ENCODE peak calls at places on chromosomes 12 and 14, in four cellular contexts. Z, M, H and K are unnamed samples.

GRCh38 chr12:105317453-105317852 is 13.0 kb upstream of the C12orf75 start:
- DNase-seq in Z (peak; percentile 84), M (peak; percentile 89), H (no peak), K (no peak)

GRCh38 chr14:70707138-70708038 is 65.7 kb downstream of the TTC9 start:
- DNase-seq in Z (peak; percentile 84), M (peak; percentile 89), H (no peak), K (peak; percentile 80)

GRCh38 chr12:84131076-84131475 is 781.5 kb downstream of the SLC6A15 start:
- DNase-seq in Z (peak; percentile 22), M (peak; percentile 36), H (no peak), K (no peak)

GRCh38 chr14:73189651-73190050 is 47.7 kb upstream of the PAPLN start:
- DNase-seq in Z (no peak), M (no peak), H (no peak), K (no peak)

GRCh38 chr12:56687225-56688128 is 607 bp downstream of the PTGES3 start:
- DNase-seq in Z (peak; percentile 31), M (peak; percentile 46), H (peak; percentile 51), K (peak; percentile 42)

GRCh38 chr12:62793256-62794217 is 141.4 kb downstream of the PPM1H start:
- DNase-seq in Z (peak; percentile 81), M (peak; percentile 85), H (peak; percentile 91), K (peak; percentile 91)

GRCh38 chr12:95710386-95710785 is 80.2 kb downstream of the NTN4 start:
- DNase-seq in Z (no peak), M (no peak), H (no peak), K (peak; percentile 26)

GRCh38 chr12:74339211-74339610 is 198.4 kb upstream of the ATXN7L3B start:
- DNase-seq in Z (peak; percentile 48), M (peak; percentile 58), H (no peak), K (no peak)

GRCh38 chr14:23538785-23539184 is 12.8 kb downstream of the ZFHX2 start:
- DNase-seq in Z (no peak), M (no peak), H (no peak), K (peak; percentile 91)

GRCh38 chr12:77833329-77833728 is 2.6 kb downstream of the NAV3 start:
- DNase-seq in Z (no peak), M (no peak), H (no peak), K (no peak)

GRCh38 chr12:132729541-132730320 is 19.1 kb downstream of the PGAM5 start:
- DNase-seq in Z (no peak), M (no peak), H (no peak), K (peak; percentile 89)

GRCh38 chr14:70642313-70643235 is 858 bp downstream of the TTC9 start:
- DNase-seq in Z (no peak), M (no peak), H (peak; percentile 1), K (peak; percentile 75)

GRCh38 chr12:6639151-6639773 is 3.5 kb upstream of the LPAR5 start:
- DNase-seq in Z (no peak), M (no peak), H (peak; percentile 91), K (no peak)

GRCh38 chr12:6950944-6951540 is at the start of gene PTPN6:
- DNase-seq in Z (no peak), M (no peak), H (no peak), K (peak; percentile 39)

GRCh38 chr12:91172051-91172450 is 10.6 kb downstream of the DCN start:
- DNase-seq in Z (no peak), M (no peak), H (peak; percentile 40), K (no peak)

GRCh38 chr14:91227183-91227628 is 17.3 kb downstream of the GPR68 start:
- DNase-seq in Z (peak; percentile 17), M (peak; percentile 23), H (no peak), K (no peak)

GRCh38 chr14:49893309-49894213 is 679 bp downstream of the ARF6 start:
- DNase-seq in Z (no peak), M (peak; percentile 37), H (peak; percentile 42), K (peak; percentile 85)

GRCh38 chr14:105123981-105124836 is 44.4 kb downstream of the JAG2 start:
- DNase-seq in Z (no peak), M (no peak), H (no peak), K (no peak)

GRCh38 chr12:1102088-1102487 is 111.1 kb downstream of the ERC1 start:
- DNase-seq in Z (no peak), M (no peak), H (no peak), K (no peak)
- H2AFZ ChIP-seq in Z (no peak overlapping the region), M (no peak overlapping the region), H (no peak overlapping the region), K (no peak overlapping the region)

GRCh38 chr14:85531594-85532391 is 1.8 kb downstream of the FLRT2 start:
- DNase-seq in Z (peak; percentile 63), M (peak; percentile 73), H (peak; percentile 92), K (peak; percentile 92)

GRCh38 chr14:85534435-85534834 is 4.5 kb downstream of the FLRT2 start:
- DNase-seq in Z (no peak), M (no peak), H (peak; percentile 41), K (peak; percentile 72)

GRCh38 chr14:85532570-85532969 is 2.6 kb downstream of the FLRT2 start:
- DNase-seq in Z (no peak), M (no peak), H (no peak), K (peak; percentile 68)

GRCh38 chr14:85533821-85534271 is 3.9 kb downstream of the FLRT2 start:
- DNase-seq in Z (no peak), M (no peak), H (peak; percentile 24), K (peak; percentile 85)

GRCh38 chr14:85532981-85533820 is 3.3 kb downstream of the FLRT2 start:
- DNase-seq in Z (peak; percentile 78), M (peak; percentile 85), H (peak; percentile 88), K (peak; percentile 94)
- H3K4me1 ChIP-seq in Z (peaks cover 48% of the 10 kb centered on the region), M (peaks cover 3% of the 10 kb centered on the region), H (peaks cover 32% of the 10 kb centered on the region), K (peaks cover 42% of the 10 kb centered on the region)

DNA sequence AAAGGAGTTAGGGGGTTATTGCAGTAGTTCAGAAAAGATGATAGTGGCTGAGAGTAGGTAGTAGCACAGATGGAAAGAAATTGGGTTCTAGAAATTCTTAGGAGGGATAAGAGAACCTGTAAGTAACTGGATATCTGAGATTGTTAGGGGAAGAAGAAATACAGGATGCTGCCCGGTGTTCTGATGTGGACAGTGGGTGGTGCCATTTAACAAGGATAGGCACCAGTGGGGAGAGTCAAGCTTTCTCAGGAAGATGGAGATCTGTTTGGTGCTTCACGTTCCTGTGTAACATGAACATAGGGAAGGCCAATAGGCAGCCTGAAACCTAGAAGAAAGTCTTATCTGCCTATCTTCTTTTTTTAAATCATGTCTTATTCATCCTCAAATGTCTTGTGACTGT is 245.9 kb downstream of the NPAS3 start:
- DNase-seq in Z (no peak), M (peak; percentile 15), H (peak; percentile 14), K (no peak)
- TF ChIP-seq CTCF in Z (peak; percentile 11), M (peak; percentile 18), H (no peak), K (no peak)

GRCh38 chr12:116547955-116548471 is 11.2 kb upstream of the MAP1LC3B2 start:
- DNase-seq in Z (peak; percentile 53), M (peak; percentile 65), H (no peak), K (no peak)
- H2AFZ ChIP-seq in Z (no peak overlapping the region), M (no peak overlapping the region), H (no peak overlapping the region), K (peak overlapping the region; percentile 57)

GRCh38 chr14:100575266-100575995 is 11.8 kb downstream of the BEGAIN start:
- DNase-seq in Z (no peak), M (no peak), H (no peak), K (no peak)

GRCh38 chr14:100574642-100575031 is 12.6 kb downstream of the BEGAIN start:
- DNase-seq in Z (no peak), M (no peak), H (no peak), K (no peak)

GRCh38 chr14:100573757-100574641 is 13.2 kb downstream of the BEGAIN start:
- DNase-seq in Z (no peak), M (no peak), H (no peak), K (no peak)

GRCh38 chr14:100571837-100572236 is 15.4 kb downstream of the BEGAIN start:
- DNase-seq in Z (no peak), M (no peak), H (no peak), K (no peak)

DNA sequence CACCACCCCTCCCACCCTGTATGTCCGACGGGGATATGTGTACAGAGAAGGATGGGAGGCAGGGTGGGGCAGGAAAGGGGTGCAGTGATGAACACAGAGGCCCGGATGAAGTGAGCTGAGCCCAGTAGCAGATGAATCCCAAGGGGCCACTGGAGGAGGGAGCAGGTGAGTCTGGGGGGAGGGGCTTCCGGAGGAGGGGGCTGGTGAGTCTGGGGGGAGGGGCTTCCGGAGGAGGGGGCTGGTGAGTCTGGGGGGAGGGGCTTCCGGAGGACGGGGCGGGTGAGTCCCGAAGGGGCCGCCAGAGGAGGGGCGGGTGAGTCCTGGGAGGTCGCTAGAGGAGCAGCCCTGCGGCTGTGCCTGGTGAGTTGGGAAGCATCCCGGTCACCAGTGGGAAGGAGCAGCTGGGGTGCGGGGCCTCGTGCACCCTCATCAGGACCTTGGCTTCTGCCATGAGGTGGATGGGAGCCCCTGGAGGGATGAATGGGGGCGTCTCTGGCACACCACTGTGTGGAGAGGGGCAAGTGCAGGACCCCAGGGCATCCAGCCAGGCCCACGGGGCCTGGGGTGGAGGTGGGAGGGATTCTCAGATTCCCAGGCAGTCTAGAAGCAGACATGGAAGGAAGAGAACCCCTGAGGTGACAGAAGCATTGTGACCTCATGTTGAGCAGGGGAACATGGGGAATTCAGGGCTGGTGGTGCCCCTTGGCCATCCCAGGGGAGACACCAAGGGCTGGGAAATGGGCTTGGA is 14.0 kb downstream of the BEGAIN start:
- DNase-seq in Z (no peak), M (no peak), H (no peak), K (no peak)
- H3K4me1 ChIP-seq in Z (no peaks in the 10 kb centered on the region), M (no peaks in the 10 kb centered on the region), H (no peaks in the 10 kb centered on the region), K (no peaks in the 10 kb centered on the region)

GRCh38 chr12:127025545-127025944 is 1241.4 kb upstream of the TMEM132C start:
- DNase-seq in Z (no peak), M (no peak), H (no peak), K (no peak)
- TF ChIP-seq CTCF in Z (peak; percentile 14), M (no peak), H (no peak), K (peak; percentile 43)

GRCh38 chr12:112936264-112936663 is 2.0 kb upstream of the OAS3 start:
- DNase-seq in Z (no peak), M (no peak), H (no peak), K (no peak)
- H2AFZ ChIP-seq in Z (no peak overlapping the region), M (no peak overlapping the region), H (no peak overlapping the region), K (no peak overlapping the region)

GRCh38 chr14:22397338-22397737 is 191.7 kb downstream of the DAD1 start:
- DNase-seq in Z (no peak), M (no peak), H (no peak), K (no peak)

GRCh38 chr14:22399776-22400175 is 189.2 kb downstream of the DAD1 start:
- DNase-seq in Z (no peak), M (no peak), H (no peak), K (no peak)

GRCh38 chr14:22405201-22405600 is 183.8 kb downstream of the DAD1 start:
- DNase-seq in Z (no peak), M (no peak), H (no peak), K (no peak)

GRCh38 chr14:22403286-22403685 is 185.7 kb downstream of the DAD1 start:
- DNase-seq in Z (peak; percentile 69), M (peak; percentile 72), H (no peak), K (no peak)

GRCh38 chr14:22400590-22401259 is 188.3 kb downstream of the DAD1 start:
- DNase-seq in Z (peak; percentile 31), M (peak; percentile 32), H (peak; percentile 29), K (no peak)
- H3K4me1 ChIP-seq in Z (peaks cover 3% of the 10 kb centered on the region), M (no peaks in the 10 kb centered on the region), H (no peaks in the 10 kb centered on the region), K (no peaks in the 10 kb centered on the region)